ENCODE peak calls at places on chromosome 13, in six cellular contexts. X, I, N, L, U and F are unnamed samples.

GRCh38 chr13:98327326-98328314 is 150.6 kb upstream of the RNF113B start:
- DNase-seq in U (peak; percentile 51), N (no peak), L (peak; percentile 88), X (no peak), I (no peak), F (no peak)

GRCh38 chr13:30486230-30487074 is 20.7 kb upstream of the HMGB1 start:
- DNase-seq in N (no peak), U (no peak), X (no peak), I (no peak), L (peak; percentile 56), F (no peak)

GRCh38 chr13:97911311-97912138 is 42.0 kb upstream of the IPO5 start:
- DNase-seq in N (peak; percentile 43), I (no peak), L (peak; percentile 40), U (peak; percentile 59), X (no peak), F (no peak)

GRCh38 chr13:89923052-89923451 is 1424.4 kb upstream of the MIR17HG start:
- DNase-seq in N (no peak), X (no peak), L (no peak), U (no peak), I (no peak), F (no peak)

GRCh38 chr13:66665991-66666390 is 564.1 kb downstream of the PCDH9 start:
- DNase-seq in U (peak; percentile 83), L (peak; percentile 94), X (peak; percentile 76), I (no peak), N (peak; percentile 87), F (no peak)

GRCh38 chr13:40779796-40780285 is 8.9 kb upstream of the MRPS31 start:
- DNase-seq in I (no peak), X (no peak), U (no peak), N (no peak), L (no peak), F (no peak)

GRCh38 chr13:40434516-40435397 is 231.7 kb downstream of the FOXO1 start:
- DNase-seq in U (no peak), N (no peak), I (no peak), L (no peak), X (no peak), F (no peak)

GRCh38 chr13:95020298-95020987 is 280.8 kb downstream of the ABCC4 start:
- DNase-seq in U (peak; percentile 75), N (no peak), I (no peak), L (peak; percentile 64), X (no peak), F (no peak)

GRCh38 chr13:46045424-46045823 is 7.1 kb downstream of the ZC3H13 start:
- DNase-seq in I (no peak), L (no peak), U (no peak), X (no peak), N (no peak), F (no peak)

DNA sequence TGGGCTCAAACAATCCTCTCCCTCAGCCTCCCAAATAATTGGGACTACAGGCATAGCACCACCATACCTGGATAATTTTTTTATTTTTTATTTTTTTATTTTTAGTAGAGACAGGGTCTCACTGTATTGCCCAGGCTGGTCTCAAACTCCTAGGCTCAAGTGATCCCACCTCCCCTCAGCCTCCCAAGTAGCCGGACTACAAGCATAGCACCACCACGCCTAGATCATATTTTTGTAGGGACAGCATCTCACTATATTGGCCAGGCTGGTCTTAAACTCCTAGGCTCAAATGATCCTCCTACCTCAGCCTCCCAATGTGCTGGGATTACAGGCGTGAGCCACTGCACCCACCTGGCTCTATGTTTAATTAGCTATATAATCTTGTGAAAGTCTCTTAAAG is 114.2 kb downstream of the TRPC4 start:
- DNase-seq in I (no peak), N (no peak), U (no peak), X (no peak), L (no peak), F (no peak)
- TF ChIP-seq CTCF in I (no peak), N (no peak), U (no peak), X (no peak), L (no peak), F (no peak)

GRCh38 chr13:43894438-43894837 is 14.7 kb downstream of the LACC1 start:
- DNase-seq in X (no peak), L (no peak), N (no peak), I (no peak), U (no peak), F (no peak)
- TF ChIP-seq CTCF in X (no peak), L (no peak), N (no peak), I (no peak), U (peak; percentile 19), F (no peak)

GRCh38 chr13:107373551-107373950 is 805.6 kb upstream of the ARGLU1 start:
- DNase-seq in X (peak; percentile 39), U (peak; percentile 51), N (no peak), L (peak; percentile 83), I (no peak), F (no peak)
- TF ChIP-seq CTCF in X (peak; percentile 65), U (peak; percentile 15), N (no peak), L (peak; percentile 42), I (peak; percentile 51), F (no peak)

DNA sequence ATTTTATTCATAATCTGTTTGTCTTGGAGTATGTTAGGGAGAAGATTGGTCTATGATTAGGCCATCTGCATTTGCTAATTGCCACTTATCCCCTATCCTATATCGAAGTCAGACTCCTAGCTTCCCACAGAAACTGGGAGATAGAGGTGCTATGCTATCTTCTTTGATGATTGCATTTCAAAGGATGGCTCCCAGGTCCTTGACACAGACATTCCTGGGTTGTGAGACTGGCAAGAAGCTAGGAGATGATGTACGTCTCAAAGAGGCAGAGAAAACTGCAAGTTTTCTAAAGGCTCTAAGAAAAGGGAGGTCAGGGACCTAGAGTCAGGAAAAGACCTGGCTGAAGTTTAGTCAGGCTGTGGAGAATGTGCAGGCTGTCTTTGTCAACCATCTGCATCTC is 1251.9 kb downstream of the PCDH17 start:
- DNase-seq in I (no peak), U (no peak), X (no peak), N (no peak), L (no peak), F (no peak)
- TF ChIP-seq CTCF in I (no peak), U (no peak), X (no peak), N (no peak), L (no peak), F (no peak)